ENCODE peak calls at places on chromosomes 11 and 22, in ten cellular contexts. T is hepatocyte, V is endothelial cell of umbilical vein, O is spleen, W is ovary, I is upper lobe of right lung, H is K562, G is GM23338, J is uterus, Y is lower lobe of right lung. Z is an unnamed sample.

GRCh38 chr11:105181100-105181499 is 41.5 kb upstream of the CARD18 start:
- DNase-seq in H (no peak), T (peak; percentile 32), V (peak; percentile 83), I (no peak), G (no peak), O (no peak), W (no peak), J (no peak), Y (no peak), Z (peak; percentile 70)

GRCh38 chr11:12224537-12224893 is 114.1 kb downstream of the MICAL2 start:
- DNase-seq in G (no peak), O (peak; percentile 96), W (peak; percentile 42), T (no peak), I (peak; percentile 84), Y (peak; percentile 87), V (peak; percentile 28), H (no peak), J (peak; percentile 61), Z (peak; percentile 88)

GRCh38 chr11:120554771-120555432 is 43.4 kb downstream of the GRIK4 start:
- DNase-seq in W (no peak), J (no peak), Y (no peak), O (peak; percentile 58), H (no peak), V (peak; percentile 31), G (peak; percentile 72), I (no peak), T (no peak), Z (no peak)

GRCh38 chr11:100010393-100010792 is 676.7 kb upstream of the ARHGAP42 start:
- DNase-seq in W (no peak), I (no peak), Y (no peak), O (no peak), T (no peak), H (no peak), G (peak; percentile 59), J (no peak), V (no peak), Z (no peak)

GRCh38 chr11:115930276-115930675 is 426.1 kb upstream of the CADM1 start:
- DNase-seq in H (no peak), G (no peak), O (no peak), J (no peak), V (no peak), I (no peak), T (no peak), W (no peak), Y (no peak), Z (no peak)

GRCh38 chr11:65663634-65664200 is 1.0 kb upstream of the RELA start:
- DNase-seq in W (peak; percentile 88), H (peak; percentile 66), O (peak; percentile 89), J (peak; percentile 85), Y (peak; percentile 66), I (peak; percentile 80), T (peak; percentile 76), G (peak; percentile 60), V (peak; percentile 63), Z (peak; percentile 31)

GRCh38 chr11:34865261-34865660 is 50.9 kb downstream of the APIP start:
- DNase-seq in H (no peak), G (no peak), I (no peak), W (no peak), J (no peak), T (no peak), O (no peak), V (no peak), Y (no peak), Z (peak; percentile 29)

GRCh38 chr11:78161937-78162336 is 22.5 kb upstream of the ALG8 start:
- DNase-seq in W (peak; percentile 82), J (peak; percentile 49), T (no peak), I (no peak), Y (no peak), G (no peak), V (peak; percentile 32), O (peak; percentile 14), H (no peak), Z (no peak)

GRCh38 chr22:46390105-46390651 is 54.7 kb downstream of the TRMU start:
- DNase-seq in G (no peak), J (no peak), O (no peak), H (no peak), I (no peak), T (no peak), V (no peak), Y (no peak), W (no peak), Z (no peak)

GRCh38 chr11:119490253-119491006 is 67.5 kb upstream of the THY1 start:
- DNase-seq in T (no peak), G (no peak), J (no peak), W (no peak), O (peak; percentile 58), I (no peak), H (no peak), V (no peak), Y (no peak), Z (no peak)

GRCh38 chr22:19590696-19591095 is 66.5 kb upstream of the CLDN5 start:
- DNase-seq in J (no peak), T (no peak), W (no peak), O (peak; percentile 13), G (no peak), H (no peak), I (no peak), V (no peak), Y (no peak), Z (no peak)

GRCh38 chr22:37239336-37240239 is 4.5 kb downstream of the RAC2 start:
- DNase-seq in T (no peak), I (no peak), H (no peak), G (no peak), J (no peak), O (peak; percentile 72), Y (peak; percentile 33), W (no peak), V (no peak), Z (no peak)

GRCh38 chr11:86592659-86593451 is 79.6 kb downstream of the ME3 start:
- DNase-seq in J (peak; percentile 63), T (peak; percentile 93), G (no peak), Y (no peak), W (peak; percentile 74), V (peak; percentile 99), H (peak; percentile 64), O (no peak), I (no peak), Z (peak; percentile 98)

GRCh38 chr11:92870241-92870826 is 99.1 kb upstream of the MTNR1B start:
- DNase-seq in O (no peak), W (no peak), G (no peak), V (no peak), J (no peak), T (no peak), I (no peak), Y (no peak), H (no peak), Z (no peak)

GRCh38 chr11:128669491-128669890 is 24.4 kb upstream of the FLI1 start:
- DNase-seq in G (no peak), O (no peak), J (no peak), W (no peak), T (no peak), Y (no peak), H (no peak), I (no peak), V (no peak), Z (peak; percentile 39)

GRCh38 chr22:23838686-23839468 is at the start of gene DERL3:
- DNase-seq in Y (peak; percentile 100), W (peak; percentile 93), V (peak; percentile 98), J (peak; percentile 92), O (peak; percentile 99), T (peak; percentile 97), I (peak; percentile 99), H (peak; percentile 91), G (peak; percentile 100), Z (peak; percentile 94)
- TF ChIP-seq CTCF in Y (no peak), W (no peak), V (no peak), J (no peak), O (peak; percentile 16), T (no peak), I (no peak), H (no peak), G (no peak), Z (no peak)

DNA sequence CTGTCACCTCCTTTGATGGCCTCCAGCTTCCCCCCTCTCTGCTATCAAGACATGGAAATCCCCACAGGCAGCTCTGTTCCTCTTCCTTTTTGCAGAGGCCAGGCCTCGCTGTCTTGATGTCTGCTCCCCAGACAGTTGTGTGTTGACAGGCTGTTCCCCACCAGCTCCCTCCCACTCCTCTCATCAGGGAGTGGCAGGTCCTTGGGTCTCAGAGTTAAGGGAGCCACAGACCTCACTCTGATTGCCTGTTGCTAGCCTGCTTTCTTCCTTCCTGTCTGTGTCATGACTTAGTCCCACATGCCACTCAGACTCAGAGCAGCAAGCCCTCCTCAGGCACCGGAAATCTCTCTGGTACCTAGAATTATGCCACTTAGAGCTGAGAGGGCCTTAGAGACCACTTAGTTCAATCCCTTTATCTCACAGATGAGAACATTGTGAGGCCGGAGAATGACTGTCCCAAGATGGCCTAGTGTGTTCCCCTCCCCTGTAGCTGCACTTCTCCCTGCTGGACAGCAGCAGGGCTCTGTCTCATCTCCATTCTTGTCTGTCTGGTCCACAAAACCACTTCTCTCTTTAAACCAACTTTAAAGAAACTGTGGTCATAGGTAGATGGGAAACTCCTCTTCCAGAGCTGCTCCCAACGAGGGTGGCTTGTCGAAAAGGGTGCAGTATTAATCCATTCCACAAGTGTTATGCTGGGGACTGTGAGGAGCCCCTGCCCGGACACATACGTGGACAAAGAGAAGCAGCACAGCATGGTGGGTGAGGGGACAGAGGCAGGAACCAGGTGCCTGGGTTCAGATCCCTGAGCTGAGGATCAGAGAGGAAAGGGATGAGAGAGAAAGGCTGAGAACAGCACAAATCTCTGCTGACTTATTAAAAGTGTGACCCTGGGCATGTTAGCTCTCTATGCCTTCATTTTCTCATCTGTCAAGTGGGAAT is 4.2 kb downstream of the AMPD3 start:
- DNase-seq in O (no peak), J (no peak), T (no peak), W (no peak), V (no peak), H (peak; percentile 27), I (no peak), G (no peak), Y (no peak), Z (no peak)
- H3K4me3 ChIP-seq in O (no peak overlapping the region), J (no peak overlapping the region), T (no peak overlapping the region), W (no peak overlapping the region), V (no peak overlapping the region), H (peak overlapping the region; percentile 19), I (no peak overlapping the region), G (no peak overlapping the region), Y (no peak overlapping the region), Z (no peak overlapping the region)

GRCh38 chr11:112967082-112967481 is 5.9 kb downstream of the NCAM1 start:
- DNase-seq in W (no peak), Y (no peak), O (no peak), G (no peak), H (no peak), J (no peak), I (no peak), V (no peak), T (no peak), Z (peak; percentile 8)
- H3K27me3 ChIP-seq in W (no peaks in the 10 kb centered on the region), Y (peaks cover 34% of the 10 kb centered on the region), O (peaks cover 17% of the 10 kb centered on the region), G (peaks cover 37% of the 10 kb centered on the region), H (peaks cover 10% of the 10 kb centered on the region), J (no peaks in the 10 kb centered on the region), I (peaks cover 51% of the 10 kb centered on the region), V (peaks cover 30% of the 10 kb centered on the region), T (peaks cover 20% of the 10 kb centered on the region), Z (peaks cover 17% of the 10 kb centered on the region)

DNA sequence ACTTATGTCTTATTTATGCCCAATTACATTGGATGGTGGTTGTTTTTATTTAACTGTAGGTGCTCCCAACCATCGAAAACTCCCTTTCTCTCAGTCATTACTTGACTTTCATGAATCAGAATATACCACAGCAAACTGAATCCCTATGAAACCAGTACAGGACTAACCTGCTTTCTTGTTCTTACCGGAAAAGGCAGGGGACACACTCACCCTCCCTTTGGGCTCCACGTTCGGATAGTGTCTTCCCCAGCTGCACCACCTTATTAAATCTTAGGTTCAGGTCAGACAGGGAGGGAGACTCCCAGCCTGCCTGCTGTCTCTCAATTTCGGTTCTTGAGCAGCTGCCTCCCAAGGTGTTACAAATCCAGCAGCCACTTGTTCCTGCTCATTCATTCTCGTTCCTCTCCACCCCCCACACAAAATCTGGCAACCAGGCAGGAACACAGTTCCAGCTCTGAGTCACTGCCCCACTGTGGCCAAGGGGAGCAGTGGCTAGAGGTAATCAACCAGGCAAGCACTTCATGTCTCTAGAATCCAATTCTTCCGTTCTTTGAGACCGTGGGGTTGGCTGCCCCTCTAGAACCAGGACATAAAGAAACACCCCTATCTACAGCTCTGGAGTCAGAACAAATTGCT is 133.0 kb downstream of the PLEKHA7 start:
- DNase-seq in T (peak; percentile 27), H (peak; percentile 52), I (peak; percentile 81), O (no peak), Y (peak; percentile 69), J (no peak), W (peak; percentile 62), V (no peak), G (peak; percentile 30), Z (peak; percentile 83)
- TF ChIP-seq CTCF in T (peak; percentile 20), H (peak; percentile 65), I (peak; percentile 41), O (no peak), Y (peak; percentile 40), J (peak; percentile 8), W (no peak), V (peak; percentile 16), G (peak; percentile 40), Z (peak; percentile 61)